ENCODE peak calls at places on chromosomes 7 and 10, in nine cellular contexts. A is NCI-H1436; W is stimulated activated CD4-positive, alpha-beta T cell treated with anti-CD3 and anti-CD28 coated beads, Interleukin-15, amount 100 ng/mL, for 48 hours; P is retina; K is HEK293T; B is ELF-1; H is HS-5; T is NCI-H748 treated with DMSO at 0.1 percent for 48 hours; D is cardiac fibroblast. N is an unnamed sample.

GRCh38 chr10:97853006-97853405 is 3.4 kb downstream of the GOLGA7B start:
- DNase-seq in K (no peak), P (no peak), B (no peak), W (no peak), H (no peak), T (no peak), D (no peak), A (no peak), N (no peak)

GRCh38 chr7:45212606-45213005 is 55.0 kb downstream of the RAMP3 start:
- DNase-seq in W (no peak), P (no peak), B (no peak), A (no peak), K (no peak), H (no peak), D (no peak), T (no peak), N (no peak)

GRCh38 chr10:67976292-67977245 is 92.1 kb downstream of the SIRT1 start:
- DNase-seq in A (no peak), B (peak; percentile 18), P (no peak), K (no peak), W (no peak), H (no peak), T (no peak), D (no peak), N (no peak)

GRCh38 chr7:42745357-42746022 is 166.4 kb downstream of the C7orf25 start:
- DNase-seq in A (no peak), B (no peak), P (no peak), K (peak; percentile 54), H (no peak), D (peak; percentile 58), W (peak; percentile 29), T (no peak), N (no peak)

GRCh38 chr10:17244712-17245365 is 16.8 kb downstream of the VIM start:
- DNase-seq in K (no peak), D (no peak), T (no peak), A (no peak), P (no peak), H (no peak), B (no peak), W (no peak), N (no peak)

GRCh38 chr10:86024555-86025001 is 342.0 kb downstream of the GRID1 start:
- DNase-seq in T (no peak), D (no peak), K (no peak), H (no peak), W (no peak), A (no peak), B (peak; percentile 5), P (no peak), N (no peak)

GRCh38 chr7:139720705-139721231 is 57.0 kb downstream of the HIPK2 start:
- DNase-seq in W (no peak), A (no peak), T (no peak), D (peak; percentile 62), P (no peak), H (no peak), B (no peak), K (no peak), N (no peak)

GRCh38 chr7:45689797-45690761 is 115.9 kb downstream of the ADCY1 start:
- DNase-seq in P (no peak), B (no peak), T (no peak), K (no peak), D (no peak), W (no peak), A (no peak), H (no peak), N (no peak)

GRCh38 chr7:132942721-132943120 is 139.2 kb downstream of the CHCHD3 start:
- DNase-seq in H (no peak), D (no peak), T (no peak), K (no peak), A (no peak), B (no peak), W (no peak), P (peak; percentile 42), N (no peak)

GRCh38 chr10:86900955-86901354 is 56.5 kb downstream of the MMRN2 start:
- DNase-seq in A (no peak), P (no peak), D (peak; percentile 60), W (no peak), H (no peak), K (no peak), B (no peak), T (no peak), N (no peak)

N was measured in D721Med.